ENCODE peak calls at places on chromosomes 5 and 9, in seven cellular contexts. V is neuronal stem cell, D is H9, I is IMR-90, L is H1, X is trophoblast cell, U is mesenchymal stem cell. B is an unnamed sample.
A peak's percentile ranks its signal among the peaks of the same experiment; 100 is the strongest.

GRCh38 chr5:146962801-146963355 is 84.3 kb upstream of the PPP2R2B start:
- DNase-seq in V (no peak), U (peak; percentile 65), L (no peak), D (no peak), X (no peak), I (peak; percentile 39), B (no peak)

GRCh38 chr5:80798633-80799032 is 143.8 kb upstream of the DHFR start:
- DNase-seq in V (no peak), X (no peak), U (no peak), L (no peak), I (no peak), D (no peak), B (peak; percentile 50)

GRCh38 chr5:152638996-152639552 is 234.0 kb upstream of the NMUR2 start:
- DNase-seq in X (no peak), U (no peak), D (no peak), L (no peak), I (no peak), V (no peak), B (no peak)

GRCh38 chr5:53983568-53984465 is 326.6 kb downstream of the ARL15 start:
- DNase-seq in L (no peak), X (no peak), D (no peak), I (peak; percentile 26), U (no peak), V (no peak), B (no peak)

GRCh38 chr5:153159611-153160010 is 330.9 kb upstream of the GRIA1 start:
- DNase-seq in D (no peak), V (no peak), X (no peak), I (no peak), L (no peak), U (peak; percentile 60), B (no peak)

GRCh38 chr5:175671013-175671412 is 13.1 kb downstream of the HRH2 start:
- DNase-seq in D (no peak), I (no peak), V (no peak), X (no peak), U (no peak), L (no peak), B (no peak)

GRCh38 chr9:37501957-37502596 is 16.3 kb downstream of the POLR1E start:
- DNase-seq in U (no peak), X (no peak), L (no peak), I (no peak), V (no peak), D (no peak), B (no peak)

GRCh38 chr9:79492092-79492995 is 79.4 kb upstream of the TLE4 start:
- DNase-seq in X (peak; percentile 3), D (no peak), V (no peak), U (no peak), I (peak; percentile 22), L (no peak), B (no peak)

GRCh38 chr5:91206734-91207133 is 176.4 kb downstream of the ARRDC3 start:
- DNase-seq in U (peak; percentile 63), L (no peak), I (peak; percentile 90), D (no peak), V (no peak), X (no peak), B (no peak)

GRCh38 chr5:75214928-75215327 is 21.8 kb downstream of the ANKRD31 start:
- DNase-seq in D (no peak), X (no peak), I (no peak), L (no peak), U (no peak), V (no peak), B (no peak)

GRCh38 chr9:79572032-79572890 is 496 bp downstream of the TLE4 start:
- DNase-seq in V (peak; percentile 47), X (peak; percentile 84), D (peak; percentile 42), L (no peak), U (peak; percentile 70), I (peak; percentile 40), B (peak; percentile 65)

GRCh38 chr9:68426755-68427154 is 70.3 kb downstream of the PGM5 start:
- DNase-seq in X (no peak), D (no peak), V (no peak), I (no peak), U (no peak), L (no peak), B (no peak)

GRCh38 chr5:132501961-132502931 is 11.7 kb upstream of the IRF1 start:
- DNase-seq in D (no peak), L (no peak), U (peak; percentile 62), I (peak; percentile 69), X (no peak), V (no peak), B (no peak)

GRCh38 chr5:124744170-124744911 is 2.1 kb downstream of the ZNF608 start:
- DNase-seq in X (no peak), D (no peak), V (no peak), U (peak; percentile 52), I (peak; percentile 27), L (no peak), B (peak; percentile 32)

GRCh38 chr5:956941-957729 is 51.5 kb upstream of the NKD2 start:
- DNase-seq in V (no peak), U (peak; percentile 96), X (no peak), L (no peak), D (peak; percentile 34), I (peak; percentile 90), B (peak; percentile 40)

GRCh38 chr5:127088226-127088625 is 14.9 kb upstream of the C5orf63 start:
- DNase-seq in U (peak; percentile 98), I (peak; percentile 97), V (no peak), D (no peak), X (peak; percentile 88), L (no peak), B (no peak)

GRCh38 chr9:82488319-82488701 is 499.7 kb downstream of the SPATA31D1 start:
- DNase-seq in L (no peak), X (no peak), U (no peak), I (no peak), D (no peak), V (no peak), B (no peak)

GRCh38 chr5:136212252-136212721 is 19.3 kb upstream of the SMIM32 start:
- DNase-seq in V (peak; percentile 51), I (peak; percentile 48), L (no peak), D (peak; percentile 67), X (peak; percentile 38), U (peak; percentile 45), B (peak; percentile 63)

GRCh38 chr9:16039988-16040761 is 487.3 kb downstream of the CCDC171 start:
- DNase-seq in D (peak; percentile 48), X (no peak), I (peak; percentile 81), V (peak; percentile 66), L (no peak), U (peak; percentile 69), B (peak; percentile 77)

GRCh38 chr5:169006206-169006605 is 294.7 kb downstream of the SLIT3 start:
- DNase-seq in V (no peak), I (no peak), X (no peak), D (no peak), U (no peak), L (no peak), B (no peak)

GRCh38 chr9:104854613-104855012 is 73.3 kb downstream of the ABCA1 start:
- DNase-seq in V (no peak), I (no peak), L (no peak), X (no peak), D (no peak), U (no peak), B (no peak)

GRCh38 chr9:122125891-122126331 is 32.8 kb upstream of the TTLL11 start:
- DNase-seq in I (peak; percentile 12), L (no peak), D (peak; percentile 70), X (peak; percentile 80), V (no peak), U (peak; percentile 38), B (peak; percentile 56)

GRCh38 chr5:96825243-96825642 is 17.5 kb upstream of the ERAP1 start:
- DNase-seq in V (no peak), I (no peak), X (no peak), D (no peak), U (no peak), L (no peak), B (no peak)

GRCh38 chr5:173331287-173331686 is 3.1 kb upstream of the STC2 start:
- DNase-seq in D (no peak), X (no peak), L (no peak), I (no peak), V (no peak), U (no peak), B (no peak)
- H3K23ac ChIP-seq in D (no peak overlapping the region), X (no peak overlapping the region), L (no peak overlapping the region), I (no peak overlapping the region), V (no peak overlapping the region), U (no peak overlapping the region), B (no peak overlapping the region)

GRCh38 chr9:108041551-108041950 is 552.0 kb upstream of the KLF4 start:
- DNase-seq in X (no peak), L (no peak), V (no peak), U (peak; percentile 69), I (peak; percentile 69), D (no peak), B (peak; percentile 41)
- H3K27ac ChIP-seq in X (no peak overlapping the region), L (no peak overlapping the region), V (no peak overlapping the region), U (peak overlapping the region; percentile 13), I (peak overlapping the region; percentile 4), D (no peak overlapping the region), B (no peak overlapping the region)

GRCh38 chr5:157888814-157889532 is 30.0 kb upstream of the CLINT1 start:
- DNase-seq in D (no peak), X (no peak), L (no peak), I (no peak), V (no peak), U (no peak), B (no peak)

GRCh38 chr5:157892974-157893373 is 34.0 kb upstream of the CLINT1 start:
- DNase-seq in D (no peak), U (no peak), V (no peak), X (peak; percentile 21), L (no peak), I (no peak), B (no peak)

GRCh38 chr5:157890825-157891587 is 32.1 kb upstream of the CLINT1 start:
- DNase-seq in X (no peak), V (no peak), D (no peak), I (peak; percentile 6), U (no peak), L (no peak), B (peak; percentile 24)

DNA sequence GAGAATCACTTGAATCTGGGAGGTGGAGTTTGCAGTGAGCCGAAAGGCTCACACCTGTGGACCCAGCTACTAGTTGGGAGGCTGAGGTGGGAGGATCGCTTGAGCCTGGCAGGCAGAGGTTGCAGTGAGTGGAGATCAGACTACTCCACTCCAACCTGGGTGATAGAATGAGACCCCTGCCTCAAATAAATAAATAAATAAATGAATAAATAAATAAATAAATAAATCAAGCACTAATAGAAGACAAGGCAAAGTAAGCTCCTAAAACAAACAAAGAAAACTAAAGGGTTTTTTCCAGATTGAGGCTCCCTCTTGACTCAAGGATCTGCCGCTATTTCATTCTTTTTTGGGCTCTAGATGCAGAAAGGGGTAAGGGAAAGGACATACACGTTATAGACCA is 34.7 kb upstream of the CLINT1 start:
- DNase-seq in U (no peak), D (no peak), X (no peak), I (no peak), L (no peak), V (no peak), B (no peak)
- H2AK5ac ChIP-seq in U (no peak overlapping the region), D (no peak overlapping the region), X (no peak overlapping the region), I (no peak overlapping the region), L (no peak overlapping the region), V (no peak overlapping the region), B (no peak overlapping the region)

GRCh38 chr5:94916619-94917018 is 298.1 kb downstream of the SLF1 start:
- DNase-seq in I (no peak), X (peak; percentile 2), V (no peak), L (no peak), U (no peak), D (no peak), B (no peak)
- H3K23ac ChIP-seq in I (no peak overlapping the region), X (no peak overlapping the region), V (no peak overlapping the region), L (no peak overlapping the region), U (no peak overlapping the region), D (no peak overlapping the region), B (no peak overlapping the region)